ENCODE peak calls at places on chromosomes 3 and 15, in four cellular contexts. T is GM12878, S is GM12891, X is K562. M is an unnamed sample.

GRCh38 chr3:106814231-106814630 is 563.0 kb upstream of the CCDC54 start:
- DNase-seq in X (no peak), S (no peak), T (no peak), M (no peak)

GRCh38 chr3:176663376-176663775 is 533.9 kb downstream of the TBL1XR1 start:
- DNase-seq in T (no peak), S (no peak), X (no peak), M (no peak)

GRCh38 chr15:92924216-92924615 is 24.1 kb downstream of the CHD2 start:
- DNase-seq in X (no peak), T (no peak), S (no peak), M (no peak)

GRCh38 chr3:184227481-184227935 is 1.9 kb upstream of the VWA5B2 start:
- DNase-seq in X (peak; percentile 79), S (peak; percentile 68), T (no peak), M (peak; percentile 24)

GRCh38 chr15:50355980-50356379 is 982 bp upstream of the GABPB1 start:
- DNase-seq in T (no peak), S (no peak), X (no peak), M (no peak)

GRCh38 chr3:192834428-192834827 is 83.2 kb downstream of the MB21D2 start:
- DNase-seq in T (no peak), X (no peak), S (no peak), M (no peak)

GRCh38 chr15:90037510-90037860 is 36.4 kb downstream of the ZNF710 start:
- DNase-seq in X (no peak), S (no peak), T (no peak), M (no peak)

GRCh38 chr3:65039754-65040210 is 352.0 kb upstream of the ADAMTS9 start:
- DNase-seq in X (peak; percentile 90), S (no peak), T (no peak), M (no peak)

GRCh38 chr3:126423191-126424038 is 28.7 kb downstream of the CFAP100 start:
- DNase-seq in X (no peak), S (no peak), T (no peak), M (no peak)

GRCh38 chr15:96977886-96978285 is 647.4 kb downstream of the NR2F2 start:
- DNase-seq in X (no peak), T (no peak), S (no peak), M (no peak)

GRCh38 chr3:197028711-197029510 is 706 bp downstream of the MELTF start:
- DNase-seq in S (peak; percentile 66), T (no peak), X (peak; percentile 44), M (no peak)

GRCh38 chr3:144189044-144189443 is 217.4 kb downstream of the DIPK2A start:
- DNase-seq in S (no peak), T (no peak), X (no peak), M (no peak)

GRCh38 chr3:18572809-18573208 is 147.7 kb upstream of the SATB1 start:
- DNase-seq in S (no peak), X (no peak), T (no peak), M (no peak)

GRCh38 chr3:10757821-10758130 is 58.3 kb upstream of the SLC6A11 start:
- DNase-seq in S (no peak), T (no peak), X (no peak), M (no peak)

GRCh38 chr3:144028798-144029411 is 57.3 kb downstream of the DIPK2A start:
- DNase-seq in X (no peak), S (no peak), T (peak; percentile 72), M (peak; percentile 47)

GRCh38 chr3:6532101-6532500 is 328.8 kb upstream of the GRM7 start:
- DNase-seq in S (no peak), X (no peak), T (no peak), M (no peak)

GRCh38 chr3:135973846-135974245 is 8.3 kb downstream of the PPP2R3A start:
- DNase-seq in T (no peak), S (no peak), X (no peak), M (no peak)

GRCh38 chr15:60649845-60650548 is 171.1 kb upstream of the ICE2 start:
- DNase-seq in T (peak; percentile 57), X (no peak), S (no peak), M (no peak)

GRCh38 chr3:37852771-37853170 is 8.9 kb upstream of the CTDSPL start:
- DNase-seq in T (no peak), S (no peak), X (no peak), M (no peak)

GRCh38 chr15:69537888-69538287 is 85.3 kb downstream of the RPLP1 start:
- DNase-seq in S (no peak), X (no peak), T (no peak), M (no peak)

GRCh38 chr3:142724682-142725351 is 983 bp downstream of the TRPC1 start:
- DNase-seq in T (no peak), S (no peak), X (peak; percentile 49), M (no peak)

GRCh38 chr15:44427756-44428724 is 611 bp downstream of the CTDSPL2 start:
- DNase-seq in X (peak; percentile 50), S (no peak), T (no peak), M (no peak)

GRCh38 chr3:9070961-9071360 is 107.7 kb upstream of the RAD18 start:
- DNase-seq in S (no peak), X (no peak), T (no peak), M (no peak)
- TF ChIP-seq SPI1 in S (peak; percentile 53), X (peak; percentile 69), T (peak; percentile 38), M (peak; percentile 11)

GRCh38 chr3:188126271-188126670 is 27.7 kb upstream of the LPP start:
- DNase-seq in X (no peak), T (no peak), S (no peak), M (no peak)
- TF ChIP-seq SPI1 in X (no peak), T (no peak), S (no peak), M (no peak)

GRCh38 chr3:195095035-195095703 is 175.8 kb downstream of the XXYLT1 start:
- DNase-seq in T (peak; percentile 39), X (no peak), S (no peak), M (peak; percentile 30)
- TF ChIP-seq SPI1 in T (no peak), X (no peak), S (no peak), M (no peak)

DNA sequence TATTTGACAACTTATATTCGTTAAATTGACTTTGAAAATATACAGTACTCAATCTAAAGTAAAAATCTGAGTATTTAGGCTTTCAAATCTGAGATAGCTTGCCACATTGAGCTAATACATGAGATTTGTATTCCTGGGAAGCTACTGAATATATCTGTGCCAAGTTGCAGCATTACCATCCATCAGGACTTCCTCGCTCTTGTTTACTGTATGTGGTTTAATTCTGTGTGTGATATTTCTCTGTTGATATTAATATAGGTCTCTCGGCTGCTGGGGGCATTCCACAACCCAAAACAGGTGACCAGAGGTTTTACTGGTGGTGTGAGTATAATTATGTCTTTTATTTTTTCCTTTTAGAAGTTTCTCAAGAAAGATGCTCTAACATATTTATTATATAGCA is 5.8 kb downstream of the IDH3A start:
- DNase-seq in T (no peak), X (no peak), S (no peak), M (no peak)
- TF ChIP-seq SPI1 in T (no peak), X (no peak), S (no peak), M (no peak)

DNA sequence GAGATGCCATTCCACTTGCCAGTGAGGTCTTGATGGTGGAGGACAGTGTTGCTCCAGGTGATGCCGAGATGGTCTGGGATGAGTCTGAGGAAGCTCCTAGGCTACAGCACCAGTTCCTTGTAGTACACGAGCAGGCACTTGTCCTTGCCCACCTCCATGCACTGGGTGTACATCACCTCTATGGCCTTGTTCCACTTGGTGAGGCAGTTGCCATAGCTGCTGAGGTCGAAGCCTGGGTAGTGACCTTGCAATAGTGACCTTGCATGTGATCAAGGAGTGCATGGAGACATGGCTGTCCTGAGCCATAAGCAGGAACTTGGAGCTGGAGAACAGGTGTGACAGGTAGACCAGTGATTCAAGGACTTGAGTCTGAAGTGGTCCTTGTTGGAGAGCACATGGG is 47.6 kb downstream of the CDIN1 start:
- DNase-seq in S (no peak), X (no peak), T (no peak), M (no peak)
- TF ChIP-seq SPI1 in S (no peak), X (no peak), T (no peak), M (no peak)

GRCh38 chr3:35710554-35710953 is 71.2 kb downstream of the ARPP21 start:
- DNase-seq in X (no peak), S (no peak), T (no peak), M (no peak)
- TF ChIP-seq SPI1 in X (no peak), S (no peak), T (no peak), M (no peak)

DNA sequence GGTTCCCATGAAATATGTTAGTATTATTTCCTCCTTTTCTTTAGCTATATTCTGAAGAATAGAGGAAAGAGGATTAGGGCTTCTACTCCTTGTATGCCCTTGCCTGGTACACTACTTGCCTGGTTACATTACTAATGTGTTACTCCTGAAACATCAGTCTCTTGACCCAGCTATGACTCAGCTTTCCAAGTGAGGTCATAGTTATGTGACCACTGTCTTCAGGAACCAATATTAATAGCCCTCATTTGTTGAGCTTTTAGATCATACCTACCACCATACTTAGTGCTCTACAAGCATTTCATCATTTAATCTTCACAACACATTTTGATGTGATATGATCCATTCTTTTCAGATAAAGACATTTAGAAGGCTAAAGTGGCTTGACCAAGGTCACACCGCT is 60.3 kb downstream of the CMSS1 start:
- DNase-seq in S (no peak), X (peak; percentile 51), T (no peak), M (no peak)
- TF ChIP-seq SPI1 in S (no peak), X (no peak), T (no peak), M (no peak)

M was measured in HL-60.